ENCODE peak calls at places on chromosomes 12 and 14, in six cellular contexts. One of them, this sample, is unnamed.

GRCh38 chr14:99233222-99234035 is 38.6 kb downstream of the BCL11B start:
- DNase-seq in NCI-H1694: no peak
- DNase-seq in lower lobe of right lung: no peak
- DNase-seq in T-helper 17 cell: no peak
- DNase-seq in left cardiac atrium: no peak
- DNase-seq in A673: no peak
- DNase-seq in this sample: no peak

GRCh38 chr14:91373591-91374245 is 43.9 kb downstream of the CCDC88C start:
- DNase-seq in NCI-H1694: peak
- DNase-seq in lower lobe of right lung: no peak
- DNase-seq in T-helper 17 cell: peak
- DNase-seq in left cardiac atrium: no peak
- DNase-seq in A673: peak
- DNase-seq in this sample: no peak

GRCh38 chr14:45085004-45085403 is 1.1 kb downstream of the PRPF39 start:
- DNase-seq in NCI-H1694: no peak
- DNase-seq in lower lobe of right lung: no peak
- DNase-seq in T-helper 17 cell: no peak
- DNase-seq in left cardiac atrium: no peak
- DNase-seq in A673: peak
- DNase-seq in this sample: peak

GRCh38 chr12:46386360-46386867 is 13.8 kb upstream of the SLC38A2 start:
- DNase-seq in NCI-H1694: no peak
- DNase-seq in lower lobe of right lung: no peak
- DNase-seq in T-helper 17 cell: no peak
- DNase-seq in left cardiac atrium: no peak
- DNase-seq in A673: peak
- DNase-seq in this sample: peak

GRCh38 chr12:47779943-47780504 is 7.0 kb downstream of the SLC48A1 start:
- DNase-seq in NCI-H1694: no peak
- DNase-seq in lower lobe of right lung: peak
- DNase-seq in T-helper 17 cell: no peak
- DNase-seq in left cardiac atrium: no peak
- DNase-seq in A673: no peak
- DNase-seq in this sample: no peak

GRCh38 chr12:116718578-116719454 is 19.1 kb downstream of the SPRING1 start:
- DNase-seq in NCI-H1694: no peak
- DNase-seq in lower lobe of right lung: no peak
- DNase-seq in T-helper 17 cell: no peak
- DNase-seq in left cardiac atrium: no peak
- DNase-seq in A673: peak
- DNase-seq in this sample: no peak

GRCh38 chr14:94540031-94540794 is 21.0 kb upstream of the SERPINA4 start:
- DNase-seq in NCI-H1694: no peak
- DNase-seq in lower lobe of right lung: no peak
- DNase-seq in T-helper 17 cell: no peak
- DNase-seq in left cardiac atrium: no peak
- DNase-seq in A673: no peak
- DNase-seq in this sample: peak

GRCh38 chr14:96268426-96269358 is 12.7 kb downstream of the BDKRB1 start:
- DNase-seq in NCI-H1694: no peak
- DNase-seq in lower lobe of right lung: no peak
- DNase-seq in T-helper 17 cell: no peak
- DNase-seq in left cardiac atrium: peak
- DNase-seq in A673: peak
- DNase-seq in this sample: peak

GRCh38 chr14:91827746-91828145 is 39.6 kb downstream of the TC2N start:
- DNase-seq in NCI-H1694: no peak
- DNase-seq in lower lobe of right lung: no peak
- DNase-seq in T-helper 17 cell: no peak
- DNase-seq in left cardiac atrium: no peak
- DNase-seq in A673: no peak
- DNase-seq in this sample: no peak

GRCh38 chr14:69317780-69318179 is 57.8 kb downstream of the GALNT16 start:
- DNase-seq in NCI-H1694: no peak
- DNase-seq in lower lobe of right lung: peak
- DNase-seq in T-helper 17 cell: no peak
- DNase-seq in left cardiac atrium: no peak
- DNase-seq in A673: no peak
- DNase-seq in this sample: no peak

GRCh38 chr12:23555808-23556207 is 393.7 kb downstream of the SOX5 start:
- DNase-seq in NCI-H1694: no peak
- DNase-seq in lower lobe of right lung: no peak
- DNase-seq in T-helper 17 cell: no peak
- DNase-seq in left cardiac atrium: no peak
- DNase-seq in A673: no peak
- DNase-seq in this sample: no peak

GRCh38 chr12:94879542-94879941 is 124.0 kb downstream of the NDUFA12 start:
- DNase-seq in NCI-H1694: no peak
- DNase-seq in lower lobe of right lung: no peak
- DNase-seq in T-helper 17 cell: no peak
- DNase-seq in left cardiac atrium: no peak
- DNase-seq in A673: no peak
- DNase-seq in this sample: peak

GRCh38 chr14:55731881-55732498 is 152.0 kb downstream of the KTN1 start:
- DNase-seq in NCI-H1694: peak
- DNase-seq in lower lobe of right lung: no peak
- DNase-seq in T-helper 17 cell: no peak
- DNase-seq in left cardiac atrium: no peak
- DNase-seq in A673: peak
- DNase-seq in this sample: no peak

GRCh38 chr12:16939871-16940306 is 333.9 kb upstream of the LMO3 start:
- DNase-seq in NCI-H1694: peak
- DNase-seq in lower lobe of right lung: peak
- DNase-seq in T-helper 17 cell: no peak
- DNase-seq in left cardiac atrium: no peak
- DNase-seq in A673: peak
- DNase-seq in this sample: peak

GRCh38 chr14:60760209-60760608 is 25.6 kb downstream of the MNAT1 start:
- DNase-seq in NCI-H1694: no peak
- DNase-seq in lower lobe of right lung: no peak
- DNase-seq in T-helper 17 cell: no peak
- DNase-seq in left cardiac atrium: no peak
- DNase-seq in A673: no peak
- DNase-seq in this sample: no peak

GRCh38 chr14:94390372-94391086 is 2.1 kb upstream of the SERPINA1 start:
- DNase-seq in NCI-H1694: no peak
- DNase-seq in lower lobe of right lung: peak
- DNase-seq in T-helper 17 cell: no peak
- DNase-seq in left cardiac atrium: peak
- DNase-seq in A673: no peak
- DNase-seq in this sample: no peak

GRCh38 chr14:54000341-54000811 is 43.8 kb upstream of the BMP4 start:
- DNase-seq in NCI-H1694: no peak
- DNase-seq in lower lobe of right lung: no peak
- DNase-seq in T-helper 17 cell: no peak
- DNase-seq in left cardiac atrium: no peak
- DNase-seq in A673: no peak
- DNase-seq in this sample: peak

GRCh38 chr14:95601650-95602049 is 66.8 kb downstream of the GLRX5 start:
- DNase-seq in NCI-H1694: no peak
- DNase-seq in lower lobe of right lung: no peak
- DNase-seq in T-helper 17 cell: no peak
- DNase-seq in left cardiac atrium: no peak
- DNase-seq in A673: no peak
- DNase-seq in this sample: no peak

GRCh38 chr14:69716483-69717187 is 50.3 kb upstream of the SRSF5 start:
- DNase-seq in NCI-H1694: no peak
- DNase-seq in lower lobe of right lung: no peak
- DNase-seq in T-helper 17 cell: no peak
- DNase-seq in left cardiac atrium: peak
- DNase-seq in A673: no peak
- DNase-seq in this sample: peak

GRCh38 chr12:85835810-85836715 is at the start of gene RASSF9:
- DNase-seq in NCI-H1694: no peak
- DNase-seq in lower lobe of right lung: peak
- DNase-seq in T-helper 17 cell: no peak
- DNase-seq in left cardiac atrium: peak
- DNase-seq in A673: peak
- DNase-seq in this sample: peak

GRCh38 chr14:51401756-51402155 is 161.7 kb downstream of the TMX1 start:
- DNase-seq in NCI-H1694: no peak
- DNase-seq in lower lobe of right lung: no peak
- DNase-seq in T-helper 17 cell: no peak
- DNase-seq in left cardiac atrium: peak
- DNase-seq in A673: no peak
- DNase-seq in this sample: no peak

GRCh38 chr12:49365542-49365941 is 1.7 kb upstream of the SPATS2 start:
- DNase-seq in NCI-H1694: no peak
- DNase-seq in lower lobe of right lung: no peak
- DNase-seq in T-helper 17 cell: no peak
- DNase-seq in left cardiac atrium: no peak
- DNase-seq in A673: no peak
- DNase-seq in this sample: peak

GRCh38 chr14:89394920-89395319 is 22.1 kb downstream of the FOXN3 start:
- DNase-seq in NCI-H1694: no peak
- DNase-seq in lower lobe of right lung: no peak
- DNase-seq in T-helper 17 cell: no peak
- DNase-seq in left cardiac atrium: no peak
- DNase-seq in A673: no peak
- DNase-seq in this sample: no peak

GRCh38 chr14:67887478-67887877 is 67.9 kb downstream of the RAD51B start:
- DNase-seq in NCI-H1694: no peak
- DNase-seq in lower lobe of right lung: no peak
- DNase-seq in T-helper 17 cell: no peak
- DNase-seq in left cardiac atrium: no peak
- DNase-seq in A673: no peak
- DNase-seq in this sample: no peak

GRCh38 chr12:27207626-27208413 is 36.3 kb upstream of the STK38L start:
- DNase-seq in NCI-H1694: no peak
- DNase-seq in lower lobe of right lung: no peak
- DNase-seq in T-helper 17 cell: no peak
- DNase-seq in left cardiac atrium: no peak
- DNase-seq in A673: no peak
- DNase-seq in this sample: no peak

GRCh38 chr12:84357314-84357713 is 555.3 kb downstream of the SLC6A15 start:
- DNase-seq in NCI-H1694: no peak
- DNase-seq in lower lobe of right lung: no peak
- DNase-seq in T-helper 17 cell: no peak
- DNase-seq in left cardiac atrium: no peak
- DNase-seq in A673: no peak
- DNase-seq in this sample: no peak

GRCh38 chr12:49261726-49262125 is 3.2 kb upstream of the TUBA1C start:
- DNase-seq in NCI-H1694: no peak
- DNase-seq in lower lobe of right lung: no peak
- DNase-seq in T-helper 17 cell: no peak
- DNase-seq in left cardiac atrium: no peak
- DNase-seq in A673: no peak
- DNase-seq in this sample: no peak

GRCh38 chr14:61174395-61175386 is 106.4 kb downstream of the TMEM30B start:
- DNase-seq in NCI-H1694: no peak
- DNase-seq in lower lobe of right lung: no peak
- DNase-seq in T-helper 17 cell: no peak
- DNase-seq in left cardiac atrium: no peak
- DNase-seq in A673: peak
- DNase-seq in this sample: peak

GRCh38 chr14:20343855-20344205 is 395 bp downstream of the PARP2 start:
- DNase-seq in NCI-H1694: no peak
- DNase-seq in lower lobe of right lung: no peak
- DNase-seq in T-helper 17 cell: no peak
- DNase-seq in left cardiac atrium: no peak
- DNase-seq in A673: no peak
- DNase-seq in this sample: peak

GRCh38 chr14:100305446-100306255 is 593 bp downstream of the SLC25A29 start:
- DNase-seq in NCI-H1694: peak
- DNase-seq in lower lobe of right lung: peak
- DNase-seq in T-helper 17 cell: peak
- DNase-seq in left cardiac atrium: peak
- DNase-seq in A673: peak
- DNase-seq in this sample: no peak

This sample was measured in LHCN-M2.